ENCODE peak calls at places on chromosome 11, in eight cellular contexts. P, W, Q, Y, S, F, J and I are unnamed samples.

GRCh38 chr11:34327804-34328631 is 29.8 kb downstream of the ABTB2 start:
- DNase-seq in P (no peak), W (no peak), Q (peak; percentile 61), Y (no peak), S (no peak), F (no peak), J (no peak), I (no peak)

GRCh38 chr11:69027704-69028372 is 14.8 kb upstream of the MRGPRF start:
- DNase-seq in P (no peak), W (no peak), Q (peak; percentile 84), Y (no peak), S (no peak), F (no peak), J (no peak), I (no peak)

GRCh38 chr11:89327885-89328284 is 150.2 kb downstream of the TYR start:
- DNase-seq in P (no peak), W (no peak), Q (no peak), Y (peak; percentile 3), S (no peak), F (no peak), J (no peak), I (no peak)

GRCh38 chr11:108293229-108293628 is 70.4 kb downstream of the ATM start:
- DNase-seq in P (no peak), W (no peak), Q (no peak), Y (no peak), S (no peak), F (no peak), J (no peak), I (no peak)

GRCh38 chr11:17013548-17014320 is 480 bp downstream of the PLEKHA7 start:
- DNase-seq in P (no peak), W (no peak), Q (no peak), Y (peak; percentile 62), S (no peak), F (peak; percentile 67), J (peak; percentile 36), I (peak; percentile 36)

GRCh38 chr11:95084509-95084908 is 5.1 kb upstream of the ENDOD1 start:
- DNase-seq in P (peak; percentile 67), W (peak; percentile 89), Q (no peak), Y (no peak), S (no peak), F (no peak), J (peak; percentile 80), I (peak; percentile 74)

GRCh38 chr11:77112641-77113381 is 10.2 kb downstream of the OMP start:
- DNase-seq in P (no peak), W (no peak), Q (no peak), Y (no peak), S (no peak), F (no peak), J (no peak), I (no peak)

GRCh38 chr11:37465221-37465620 is 867.2 kb upstream of the RAG2 start:
- DNase-seq in P (no peak), W (no peak), Q (no peak), Y (no peak), S (no peak), F (no peak), J (no peak), I (no peak)

GRCh38 chr11:46075168-46075567 is 46.1 kb downstream of the PHF21A start:
- DNase-seq in P (peak; percentile 68), W (peak; percentile 52), Q (peak; percentile 90), Y (no peak), S (no peak), F (no peak), J (peak; percentile 65), I (no peak)

GRCh38 chr11:27807594-27807993 is 107.3 kb upstream of the BDNF start:
- DNase-seq in P (no peak), W (no peak), Q (peak; percentile 57), Y (no peak), S (no peak), F (no peak), J (no peak), I (no peak)

GRCh38 chr11:12164061-12165014 is 53.9 kb downstream of the MICAL2 start:
- DNase-seq in P (peak; percentile 99), W (peak; percentile 99), Q (peak; percentile 76), Y (no peak), S (peak; percentile 93), F (peak; percentile 48), J (peak; percentile 96), I (no peak)

GRCh38 chr11:48242501-48242900 is 2.4 kb upstream of the OR4X2 start:
- DNase-seq in P (no peak), W (no peak), Q (no peak), Y (no peak), S (no peak), F (no peak), J (no peak), I (no peak)

GRCh38 chr11:125401235-125401634 is 94.8 kb downstream of the FEZ1 start:
- DNase-seq in P (no peak), W (no peak), Q (no peak), Y (no peak), S (no peak), F (no peak), J (no peak), I (no peak)

GRCh38 chr11:111001986-111002616 is 243.4 kb upstream of the POU2AF2 start:
- DNase-seq in P (peak; percentile 88), W (peak; percentile 74), Q (peak; percentile 95), Y (no peak), S (no peak), F (no peak), J (peak; percentile 57), I (no peak)

GRCh38 chr11:73087730-73088129 is 54.4 kb downstream of the FCHSD2 start:
- DNase-seq in P (no peak), W (peak; percentile 7), Q (peak; percentile 53), Y (no peak), S (no peak), F (no peak), J (no peak), I (no peak)

GRCh38 chr11:32430586-32431357 is 4.6 kb downstream of the WT1 start:
- DNase-seq in P (no peak), W (no peak), Q (no peak), Y (peak; percentile 74), S (no peak), F (no peak), J (no peak), I (no peak)
- TF ChIP-seq EZH2 in P (peak; percentile 83), W (peak; percentile 63), Q (no peak), Y (peak; percentile 92), S (no peak), F (peak; percentile 78), J (no peak), I (no peak)

DNA sequence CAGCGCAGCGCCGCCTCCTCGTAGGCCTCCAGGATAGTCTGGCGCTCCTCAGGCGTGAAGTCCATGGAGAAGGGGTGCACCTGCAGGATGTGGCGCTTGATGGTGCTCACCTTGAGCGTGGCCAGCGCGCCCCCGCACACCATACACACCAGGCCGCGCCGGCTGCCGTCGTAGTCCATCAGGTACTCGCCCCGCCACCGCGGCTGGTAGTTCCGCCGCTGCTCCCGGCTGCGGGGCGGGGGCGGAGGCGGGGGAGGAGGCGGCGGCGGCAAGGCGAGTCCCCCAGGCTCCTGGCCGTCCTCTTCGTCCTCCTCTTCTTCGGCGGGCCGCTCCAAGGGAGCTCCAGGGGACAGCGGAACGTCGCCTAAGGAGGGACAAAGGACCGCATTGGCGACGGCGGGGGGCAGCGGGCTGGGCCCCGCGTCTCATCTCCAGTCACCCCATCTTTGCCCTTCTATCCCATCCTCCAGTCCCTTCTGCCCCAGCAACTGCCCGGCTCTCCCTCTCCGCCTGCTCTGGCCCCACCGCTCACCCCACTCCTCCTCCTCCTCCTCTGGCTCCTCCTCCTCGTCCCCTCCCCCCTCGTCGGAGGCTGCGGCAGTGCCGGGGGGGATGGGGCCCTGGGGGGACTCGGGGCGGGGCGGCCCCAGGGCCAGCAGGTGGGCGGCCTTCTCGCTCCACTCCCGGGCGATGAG is 4.9 kb downstream of the ZFTA start:
- DNase-seq in P (no peak), W (no peak), Q (peak; percentile 18), Y (peak; percentile 80), S (no peak), F (peak; percentile 26), J (no peak), I (no peak)
- H3K4me3 ChIP-seq in P (peak overlapping the region; percentile 37), W (no peak overlapping the region), Q (no peak overlapping the region), Y (peak overlapping the region; percentile 62), S (no peak overlapping the region), F (no peak overlapping the region), J (no peak overlapping the region), I (no peak overlapping the region)

DNA sequence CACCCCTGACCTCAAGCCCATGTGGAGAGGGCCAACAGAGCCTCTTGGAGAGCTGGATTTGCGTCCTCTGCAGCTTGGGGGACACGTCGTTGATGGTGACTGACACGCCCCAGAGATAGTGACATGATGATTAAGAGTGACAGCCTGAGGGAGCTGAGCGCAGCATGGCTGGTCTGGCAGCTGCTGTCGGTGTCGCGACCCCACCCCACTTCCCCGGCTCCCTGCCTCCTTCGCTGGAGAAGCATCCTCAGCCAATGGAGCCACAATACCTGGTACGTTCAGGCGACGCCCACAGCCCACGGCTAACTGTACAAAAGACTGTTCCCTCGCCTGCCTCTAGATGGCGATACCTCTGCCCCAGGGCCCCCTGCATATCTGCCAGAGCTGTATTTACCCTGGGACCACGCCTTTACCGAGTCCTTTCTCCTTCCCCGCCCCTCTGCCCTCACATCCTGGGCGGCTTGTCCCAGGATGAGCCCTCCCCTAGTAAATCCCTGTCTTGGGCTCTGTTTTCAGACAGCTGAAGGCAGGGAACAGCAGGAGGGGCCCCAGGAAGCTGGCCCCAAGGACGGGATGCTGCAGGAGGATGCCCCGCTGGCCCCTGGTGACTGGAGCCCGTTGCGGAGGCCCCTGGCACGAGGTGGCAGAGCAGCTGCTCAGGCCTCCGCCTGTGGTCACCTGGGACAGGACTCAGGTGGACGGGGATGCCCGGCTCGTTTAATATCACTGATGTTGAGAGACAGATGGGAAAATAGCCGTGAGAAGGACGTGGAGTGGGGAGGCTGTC is 90.6 kb downstream of the RPS6KA4 start:
- DNase-seq in P (no peak), W (peak; percentile 53), Q (peak; percentile 41), Y (peak; percentile 89), S (peak; percentile 74), F (peak; percentile 86), J (peak; percentile 92), I (peak; percentile 70)
- TF ChIP-seq EZH2 in P (no peak), W (no peak), Q (peak; percentile 43), Y (no peak), S (no peak), F (no peak), J (no peak), I (no peak)

GRCh38 chr11:134474942-134475341 is 62.9 kb upstream of the B3GAT1 start:
- DNase-seq in P (no peak), W (no peak), Q (no peak), Y (no peak), S (no peak), F (no peak), J (no peak), I (no peak)
- H3K4me3 ChIP-seq in P (no peak overlapping the region), W (no peak overlapping the region), Q (no peak overlapping the region), Y (no peak overlapping the region), S (no peak overlapping the region), F (no peak overlapping the region), J (no peak overlapping the region), I (no peak overlapping the region)

DNA sequence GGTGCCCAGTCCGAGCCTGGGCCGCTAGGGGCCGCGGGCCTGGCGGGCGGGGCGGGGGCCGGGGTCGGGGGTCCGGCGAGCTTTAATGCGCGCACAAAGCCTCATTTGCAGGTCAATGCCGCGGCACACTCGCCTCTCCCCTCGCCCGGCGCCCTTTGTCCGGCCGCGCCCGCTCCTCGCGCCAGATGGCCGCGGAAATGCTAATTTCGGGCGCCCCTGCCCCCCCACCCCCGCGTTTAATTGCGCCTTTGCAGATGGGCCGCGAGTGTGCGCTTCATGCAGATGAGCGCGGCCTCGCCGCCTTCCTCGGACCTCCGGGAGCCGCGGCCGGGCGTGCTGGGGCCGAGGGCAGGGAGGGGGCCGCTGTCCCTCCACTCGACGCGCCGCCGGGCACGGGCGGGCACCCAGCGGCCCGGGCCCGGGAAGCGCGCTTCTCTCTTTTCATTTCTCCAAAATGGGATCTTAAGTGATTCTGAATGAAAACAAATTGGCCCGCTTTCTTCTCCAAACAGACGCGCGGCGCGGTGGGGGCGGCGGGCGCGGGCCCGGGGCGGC is 23.1 kb downstream of the CDKN1C start:
- DNase-seq in P (no peak), W (no peak), Q (no peak), Y (peak; percentile 88), S (no peak), F (no peak), J (no peak), I (no peak)
- TF ChIP-seq EZH2 in P (peak; percentile 60), W (no peak), Q (no peak), Y (no peak), S (no peak), F (no peak), J (no peak), I (no peak)